ENCODE peak calls at places on chromosome X, in six cellular contexts. T is occipital lobe, P is body of pancreas, G is NCI-H345, A is mesothelial cell of epicardium, M is SK-MEL-5. E is an unnamed sample.

GRCh38 chrX:55663584-55663983 is 40.4 kb downstream of the FOXR2 start:
- DNase-seq in P (no peak), A (no peak), G (no peak), M (no peak), T (no peak), E (no peak)

GRCh38 chrX:57951666-57952319 is 41.5 kb upstream of the ZXDA start:
- DNase-seq in A (no peak), T (no peak), G (no peak), M (no peak), P (no peak), E (no peak)

GRCh38 chrX:154466036-154466435 is 8.0 kb downstream of the PLXNA3 start:
- DNase-seq in A (no peak), P (no peak), T (no peak), G (no peak), M (no peak), E (no peak)

GRCh38 chrX:80174925-80175574 is 160.5 kb downstream of the TBX22 start:
- DNase-seq in A (no peak), T (no peak), M (peak), G (no peak), P (peak), E (no peak)

GRCh38 chrX:38561951-38562719 is 793 bp downstream of the TSPAN7 start:
- DNase-seq in T (peak), A (peak), P (peak), M (no peak), G (peak), E (peak)

GRCh38 chrX:115531818-115532403 is 29.1 kb upstream of the PLS3 start:
- DNase-seq in G (no peak), P (no peak), M (no peak), T (no peak), A (no peak), E (no peak)

GRCh38 chrX:77447339-77448149 is at the start of gene FGF16:
- DNase-seq in P (no peak), G (no peak), M (no peak), A (peak), T (no peak), E (no peak)

GRCh38 chrX:15373986-15374385 is 10.2 kb downstream of the VEGFD start:
- DNase-seq in P (no peak), G (no peak), A (no peak), M (no peak), T (no peak), E (no peak)

GRCh38 chrX:13868481-13869040 is 51.7 kb upstream of the GPM6B start:
- DNase-seq in G (no peak), P (no peak), T (no peak), A (no peak), M (no peak), E (no peak)

GRCh38 chrX:112968351-112969133 is 127.9 kb upstream of the AMOT start:
- DNase-seq in M (no peak), P (no peak), A (no peak), G (no peak), T (no peak), E (no peak)

GRCh38 chrX:638482-639131 is 8.0 kb downstream of the SHOX start:
- DNase-seq in G (no peak), P (no peak), A (no peak), T (no peak), M (no peak), E (no peak)

GRCh38 chrX:56232221-56233082 is at the start of gene KLF8:
- DNase-seq in T (no peak), A (no peak), M (peak), G (no peak), P (peak), E (no peak)

GRCh38 chrX:38861489-38861888 is 60.2 kb downstream of the MID1IP1 start:
- DNase-seq in M (no peak), A (no peak), G (no peak), P (no peak), T (no peak), E (no peak)

GRCh38 chrX:101265869-101266428 is 25.2 kb downstream of the TAF7L start:
- DNase-seq in M (peak), P (no peak), T (peak), G (no peak), A (no peak), E (no peak)

GRCh38 chrX:1463581-1464281 is 11.0 kb upstream of the ASMTL start:
- DNase-seq in T (no peak), M (no peak), A (peak), G (no peak), P (no peak), E (no peak)

GRCh38 chrX:136186023-136186413 is 38.7 kb downstream of the FHL1 start:
- DNase-seq in M (no peak), A (no peak), T (no peak), P (no peak), G (no peak), E (no peak)

GRCh38 chrX:69070949-69071650 is 94.2 kb downstream of the PJA1 start:
- DNase-seq in A (no peak), P (peak), M (no peak), T (no peak), G (no peak), E (no peak)

GRCh38 chrX:41808042-41808441 is 84.1 kb downstream of the GPR82 start:
- DNase-seq in A (no peak), M (no peak), T (no peak), G (no peak), P (peak), E (no peak)

GRCh38 chrX:9614016-9614415 is 149.2 kb downstream of the TBL1X start:
- DNase-seq in P (no peak), M (no peak), T (no peak), A (no peak), G (no peak), E (no peak)

GRCh38 chrX:57643698-57644097 is 36.4 kb downstream of the NLRP2B start:
- DNase-seq in G (no peak), T (no peak), P (no peak), M (no peak), A (no peak), E (no peak)

GRCh38 chrX:106862972-106863688 is 40.0 kb downstream of the RIPPLY1 start:
- DNase-seq in P (peak), T (no peak), M (peak), G (no peak), A (no peak), E (no peak)

GRCh38 chrX:132956421-132957210 is 1.8 kb downstream of the HS6ST2 start:
- DNase-seq in G (no peak), M (no peak), P (peak), T (no peak), A (peak), E (peak)

GRCh38 chrX:115297189-115297588 is 7.7 kb downstream of the LUZP4 start:
- DNase-seq in A (no peak), M (no peak), P (no peak), G (no peak), T (no peak), E (no peak)

GRCh38 chrX:130631011-130631410 is 229.2 kb downstream of the RBMX2 start:
- DNase-seq in M (no peak), P (no peak), A (no peak), T (no peak), G (no peak), E (no peak)

E was measured in progenitor cell of endocrine pancreas.